ENCODE peak calls at places on chromosomes 11 and 22, in ten cellular contexts. V, W, S, X, E, Q, A, I, J and O are unnamed samples.

GRCh38 chr11:85758026-85758425 is 52.9 kb downstream of the SYTL2 start:
- DNase-seq in X (no peak), W (no peak), Q (no peak), J (no peak), V (no peak), S (no peak), A (no peak), E (no peak), I (no peak), O (no peak)

GRCh38 chr11:132685174-132685611 is 847.1 kb downstream of the OPCML start:
- DNase-seq in X (no peak), E (no peak), I (no peak), Q (no peak), V (no peak), S (no peak), A (no peak), W (peak; percentile 62), J (peak; percentile 11), O (no peak)

GRCh38 chr11:1435820-1436467 is 46.2 kb downstream of the BRSK2 start:
- DNase-seq in V (no peak), J (no peak), W (no peak), E (no peak), A (peak; percentile 41), Q (no peak), I (no peak), X (no peak), S (no peak), O (peak; percentile 79)

GRCh38 chr22:25689631-25690030 is 52.4 kb upstream of the MYO18B start:
- DNase-seq in X (no peak), S (no peak), W (no peak), E (no peak), A (no peak), Q (no peak), I (no peak), V (no peak), J (no peak), O (no peak)

GRCh38 chr11:69867076-69868002 is 48.1 kb upstream of the FGF3 start:
- DNase-seq in V (no peak), A (no peak), J (no peak), I (peak; percentile 48), X (no peak), E (no peak), S (no peak), Q (no peak), W (peak; percentile 53), O (peak; percentile 91)

GRCh38 chr22:45673482-45674175 is 2.0 kb downstream of the ATXN10 start:
- DNase-seq in E (no peak), V (no peak), X (no peak), W (no peak), I (no peak), Q (no peak), J (no peak), A (no peak), S (no peak), O (no peak)

GRCh38 chr11:60377737-60378136 is 595 bp upstream of the MS4A7 start:
- DNase-seq in I (peak; percentile 79), X (no peak), Q (no peak), V (no peak), J (peak; percentile 48), W (no peak), A (no peak), E (peak; percentile 78), S (peak; percentile 49), O (no peak)

GRCh38 chr11:9775393-9775780 is 111.5 kb downstream of the SWAP70 start:
- DNase-seq in I (no peak), Q (no peak), A (no peak), S (no peak), E (no peak), W (no peak), J (no peak), X (no peak), V (no peak), O (no peak)

GRCh38 chr22:41289681-41290080 is 3.7 kb upstream of the RANGAP1 start:
- DNase-seq in A (no peak), X (no peak), V (no peak), S (no peak), J (no peak), W (no peak), I (no peak), E (no peak), Q (no peak), O (no peak)

GRCh38 chr11:66438009-66438503 is 592 bp downstream of the MRPL11 start:
- DNase-seq in A (no peak), S (no peak), I (no peak), J (no peak), X (no peak), V (no peak), W (no peak), Q (no peak), E (no peak), O (no peak)

GRCh38 chr11:130892847-130893246 is 23.4 kb downstream of the SNX19 start:
- DNase-seq in Q (no peak), A (no peak), S (no peak), I (no peak), W (no peak), X (no peak), E (no peak), J (no peak), V (no peak), O (no peak)

GRCh38 chr22:26949193-26949592 is 291.8 kb downstream of the MIAT start:
- DNase-seq in X (no peak), A (no peak), Q (no peak), V (no peak), E (no peak), I (no peak), W (peak; percentile 19), S (no peak), J (no peak), O (peak; percentile 11)

GRCh38 chr11:62555464-62556092 is 9.0 kb upstream of the AHNAK start:
- DNase-seq in E (no peak), I (no peak), Q (no peak), V (no peak), X (no peak), A (no peak), S (peak; percentile 74), J (peak; percentile 47), W (peak; percentile 30), O (no peak)
- TF ChIP-seq POLR2A in E (no peak), I (no peak), Q (no peak), V (no peak), X (peak; percentile 16), A (no peak), S (no peak), J (no peak), W (no peak), O (no peak)

GRCh38 chr11:64448599-64449380 is 89.8 kb downstream of the RPS6KA4 start:
- DNase-seq in W (peak; percentile 43), J (peak; percentile 79), Q (peak; percentile 77), V (peak; percentile 19), E (peak; percentile 95), A (peak; percentile 81), S (peak; percentile 83), X (peak; percentile 55), I (peak; percentile 90), O (peak; percentile 88)
- TF ChIP-seq POLR2A in W (no peak), J (no peak), Q (no peak), V (no peak), E (no peak), A (no peak), S (no peak), X (no peak), I (no peak), O (no peak)

GRCh38 chr22:46681010-46681409 is 57.0 kb downstream of the CERK start:
- DNase-seq in V (no peak), J (no peak), E (no peak), A (peak; percentile 22), X (no peak), I (no peak), Q (no peak), S (no peak), W (no peak), O (peak; percentile 54)

GRCh38 chr22:46679711-46680269 is 58.3 kb downstream of the CERK start:
- DNase-seq in I (no peak), X (no peak), A (no peak), E (no peak), S (no peak), J (no peak), Q (no peak), V (no peak), W (no peak), O (no peak)

GRCh38 chr22:46678785-46679700 is 58.9 kb downstream of the GRAMD4 start:
- DNase-seq in A (no peak), E (no peak), Q (no peak), X (no peak), I (no peak), V (no peak), S (no peak), J (no peak), W (peak; percentile 71), O (no peak)

GRCh38 chr22:46684706-46685105 is 53.3 kb downstream of the CERK start:
- DNase-seq in E (no peak), S (peak; percentile 36), W (no peak), Q (no peak), X (no peak), I (no peak), A (no peak), V (no peak), J (peak; percentile 60), O (no peak)

DNA sequence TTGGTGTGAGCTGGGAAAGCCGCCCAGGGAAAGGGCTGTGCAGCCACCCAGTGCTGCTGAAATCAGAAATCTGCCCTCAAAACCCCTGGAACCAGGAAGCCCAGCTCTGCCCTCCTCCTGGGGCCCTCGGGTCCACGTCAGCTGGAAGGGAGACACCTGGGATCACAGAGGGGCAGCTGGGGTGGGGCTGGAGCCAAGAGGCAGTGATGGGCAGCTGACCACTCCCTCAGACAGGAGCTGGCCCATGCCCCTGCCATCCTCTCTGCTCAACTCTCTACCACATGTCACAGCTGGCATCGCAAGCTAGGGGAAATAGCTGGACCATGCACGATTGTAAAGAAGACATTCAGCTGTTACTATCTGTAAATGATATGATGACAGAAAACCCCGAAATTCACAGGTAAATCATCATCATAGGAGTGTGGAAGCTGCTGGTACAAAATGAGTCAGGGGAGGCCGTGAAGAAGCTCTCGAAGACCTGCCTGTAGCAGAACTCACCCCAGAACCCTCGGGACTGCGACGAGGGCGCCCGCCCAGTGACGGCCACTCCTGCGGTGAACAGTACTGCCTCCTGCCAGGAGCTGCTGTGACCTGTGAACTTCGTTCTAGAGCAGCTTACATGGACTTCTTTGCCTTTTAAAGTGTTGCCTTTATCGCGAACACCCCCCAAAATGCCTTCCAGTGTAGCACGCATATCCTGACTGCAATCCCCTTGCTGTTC is 55.9 kb downstream of the CERK start:
- DNase-seq in W (no peak), S (no peak), A (no peak), J (no peak), V (no peak), X (no peak), I (no peak), E (no peak), Q (no peak), O (no peak)
- TF ChIP-seq POLR2A in W (no peak), S (no peak), A (no peak), J (no peak), V (no peak), X (no peak), I (no peak), E (no peak), Q (no peak), O (no peak)

DNA sequence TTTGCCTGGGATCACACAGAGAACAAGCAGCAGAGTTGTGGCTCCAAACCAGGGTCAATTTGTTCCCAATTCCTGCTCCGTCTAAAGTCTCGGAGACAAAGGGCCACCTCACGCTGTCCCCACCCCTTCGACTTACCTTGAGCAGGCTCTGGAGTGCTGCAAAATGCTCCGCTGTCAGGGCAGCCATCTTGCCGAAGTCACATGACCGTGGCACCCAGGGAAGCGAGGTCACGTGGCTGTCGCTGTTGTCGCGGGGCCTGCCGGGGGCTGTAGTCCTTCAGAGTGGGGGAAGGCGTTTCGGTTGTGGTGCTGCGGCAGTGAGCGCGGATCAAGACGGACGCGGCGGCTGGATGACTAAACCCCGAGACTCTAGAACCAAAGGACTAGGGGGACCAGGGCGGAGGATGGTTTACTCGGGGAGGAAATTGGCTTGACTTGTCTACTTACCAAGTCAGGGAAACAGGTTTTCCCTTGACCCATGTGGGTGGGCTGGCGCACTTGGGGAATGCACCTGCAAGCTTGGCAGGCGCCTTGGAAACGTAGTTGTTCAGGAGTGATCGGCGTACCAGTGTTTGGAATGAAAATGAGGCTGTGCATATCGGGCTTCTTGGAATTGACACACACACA is at the start of gene COMMD9:
- DNase-seq in A (peak; percentile 94), I (peak; percentile 98), E (peak; percentile 99), X (peak; percentile 93), V (peak; percentile 84), W (peak; percentile 93), Q (peak; percentile 91), J (peak; percentile 95), S (peak; percentile 96), O (peak; percentile 94)
- TF ChIP-seq POLR2A in A (peak; percentile 48), I (peak; percentile 53), E (peak; percentile 25), X (peak; percentile 77), V (no peak), W (peak; percentile 65), Q (peak; percentile 47), J (no peak), S (peak; percentile 61), O (peak; percentile 63)